ENCODE peak calls at places on chromosome 6, in six cellular contexts. U is GM12878, R is SK-N-SH, P is IMR-90, W is HepG2, T is K562. C is an unnamed sample.

GRCh38 chr6:124973780-124974179 is 11.5 kb downstream of the RNF217 start:
- DNase-seq in U (no peak), R (no peak), P (no peak), W (no peak), T (no peak), C (no peak)

GRCh38 chr6:79574636-79575035 is 37.4 kb upstream of the LCA5 start:
- DNase-seq in U (no peak), R (no peak), P (peak), W (peak), T (peak), C (peak)

GRCh38 chr6:48037946-48038345 is 73.1 kb downstream of the PTCHD4 start:
- DNase-seq in U (no peak), R (no peak), P (no peak), W (no peak), T (no peak), C (no peak)

GRCh38 chr6:47651505-47651944 is 46.9 kb upstream of the ADGRF4 start:
- DNase-seq in U (no peak), R (no peak), P (peak), W (no peak), T (no peak), C (no peak)

GRCh38 chr6:147262943-147263342 is 58.7 kb downstream of the STXBP5 start:
- DNase-seq in U (no peak), R (no peak), P (no peak), W (no peak), T (no peak), C (no peak)

GRCh38 chr6:71531841-71532240 is 243.2 kb downstream of the OGFRL1 start:
- DNase-seq in U (no peak), R (no peak), P (no peak), W (no peak), T (no peak), C (no peak)

GRCh38 chr6:43186706-43187105 is 4.7 kb downstream of the CUL9 start:
- DNase-seq in U (no peak), R (no peak), P (no peak), W (no peak), T (no peak), C (no peak)

GRCh38 chr6:135212935-135213334 is 31.8 kb downstream of the MYB start:
- DNase-seq in U (no peak), R (no peak), P (peak), W (no peak), T (no peak), C (no peak)

GRCh38 chr6:45116714-45117410 is 211.3 kb upstream of the RUNX2 start:
- DNase-seq in U (no peak), R (no peak), P (peak), W (no peak), T (no peak), C (no peak)

GRCh38 chr6:147724454-147724853 is 216.0 kb downstream of the SAMD5 start:
- DNase-seq in U (no peak), R (no peak), P (no peak), W (no peak), T (no peak), C (no peak)

GRCh38 chr6:7373739-7374138 is 15.8 kb downstream of the CAGE1 start:
- DNase-seq in U (no peak), R (no peak), P (no peak), W (no peak), T (no peak), C (no peak)

GRCh38 chr6:106783631-106784566 is 154.5 kb downstream of the QRSL1 start:
- DNase-seq in U (no peak), R (no peak), P (no peak), W (no peak), T (no peak), C (peak)

GRCh38 chr6:43772571-43773049 is 2.6 kb downstream of the VEGFA start:
- DNase-seq in U (no peak), R (peak), P (no peak), W (peak), T (peak), C (no peak)

GRCh38 chr6:150598401-150598800 is 1.3 kb upstream of the PLEKHG1 start:
- DNase-seq in U (no peak), R (no peak), P (no peak), W (no peak), T (no peak), C (no peak)

GRCh38 chr6:150599199-150600002 is at the start of gene PLEKHG1:
- DNase-seq in U (no peak), R (peak), P (no peak), W (no peak), T (peak), C (peak)

GRCh38 chr6:150598858-150599198 is 857 bp upstream of the PLEKHG1 start:
- DNase-seq in U (no peak), R (no peak), P (no peak), W (no peak), T (no peak), C (no peak)

GRCh38 chr6:150600003-150600301 is 267 bp downstream of the PLEKHG1 start:
- DNase-seq in U (no peak), R (no peak), P (no peak), W (no peak), T (no peak), C (no peak)

GRCh38 chr6:150600302-150601017 is 775 bp downstream of the PLEKHG1 start:
- DNase-seq in U (no peak), R (peak), P (peak), W (peak), T (peak), C (peak)
- TF ChIP-seq SMC3 in U (peak), R (no peak), P (no peak), W (peak), T (no peak), C (no peak)

GRCh38 chr6:137927777-137928218 is 60.7 kb downstream of the TNFAIP3 start:
- DNase-seq in U (peak), R (no peak), P (peak), W (no peak), T (peak), C (no peak)

GRCh38 chr6:137926985-137927384 is 59.9 kb downstream of the TNFAIP3 start:
- DNase-seq in U (no peak), R (no peak), P (no peak), W (no peak), T (no peak), C (no peak)

GRCh38 chr6:137925299-137925698 is 58.2 kb downstream of the TNFAIP3 start:
- DNase-seq in U (no peak), R (no peak), P (no peak), W (no peak), T (no peak), C (no peak)

GRCh38 chr6:137928286-137928685 is 61.2 kb downstream of the TNFAIP3 start:
- DNase-seq in U (no peak), R (no peak), P (no peak), W (no peak), T (no peak), C (no peak)

DNA sequence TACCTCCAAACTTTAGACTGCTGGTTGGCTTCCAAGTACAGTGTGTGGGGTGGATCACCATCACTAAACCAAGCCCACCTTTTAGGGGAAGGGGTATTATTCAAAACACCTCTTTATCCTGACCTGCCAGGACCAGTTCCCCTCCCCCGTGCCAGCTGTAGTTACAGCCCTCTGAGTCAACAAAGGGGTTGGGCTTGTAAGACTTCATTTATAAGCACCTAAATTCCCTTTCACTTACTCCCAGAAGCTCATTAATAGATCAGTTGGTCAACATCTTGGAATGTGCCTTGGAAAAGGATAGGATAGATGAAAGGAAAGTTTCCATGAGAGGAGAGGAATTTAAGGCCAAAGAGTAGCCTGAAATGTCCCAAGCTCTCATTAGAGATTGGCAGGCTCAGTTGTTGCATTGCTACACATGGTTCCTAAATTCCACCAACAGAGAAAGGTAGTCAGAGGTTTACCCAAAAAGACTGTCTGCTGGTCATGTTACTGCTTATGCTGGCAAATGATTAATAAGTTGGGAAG is 59.2 kb downstream of the TNFAIP3 start:
- DNase-seq in U (no peak), R (no peak), P (peak), W (no peak), T (peak), C (no peak)
- TF ChIP-seq SMC3 in U (no peak), R (no peak), P (no peak), W (no peak), T (no peak), C (no peak)

DNA sequence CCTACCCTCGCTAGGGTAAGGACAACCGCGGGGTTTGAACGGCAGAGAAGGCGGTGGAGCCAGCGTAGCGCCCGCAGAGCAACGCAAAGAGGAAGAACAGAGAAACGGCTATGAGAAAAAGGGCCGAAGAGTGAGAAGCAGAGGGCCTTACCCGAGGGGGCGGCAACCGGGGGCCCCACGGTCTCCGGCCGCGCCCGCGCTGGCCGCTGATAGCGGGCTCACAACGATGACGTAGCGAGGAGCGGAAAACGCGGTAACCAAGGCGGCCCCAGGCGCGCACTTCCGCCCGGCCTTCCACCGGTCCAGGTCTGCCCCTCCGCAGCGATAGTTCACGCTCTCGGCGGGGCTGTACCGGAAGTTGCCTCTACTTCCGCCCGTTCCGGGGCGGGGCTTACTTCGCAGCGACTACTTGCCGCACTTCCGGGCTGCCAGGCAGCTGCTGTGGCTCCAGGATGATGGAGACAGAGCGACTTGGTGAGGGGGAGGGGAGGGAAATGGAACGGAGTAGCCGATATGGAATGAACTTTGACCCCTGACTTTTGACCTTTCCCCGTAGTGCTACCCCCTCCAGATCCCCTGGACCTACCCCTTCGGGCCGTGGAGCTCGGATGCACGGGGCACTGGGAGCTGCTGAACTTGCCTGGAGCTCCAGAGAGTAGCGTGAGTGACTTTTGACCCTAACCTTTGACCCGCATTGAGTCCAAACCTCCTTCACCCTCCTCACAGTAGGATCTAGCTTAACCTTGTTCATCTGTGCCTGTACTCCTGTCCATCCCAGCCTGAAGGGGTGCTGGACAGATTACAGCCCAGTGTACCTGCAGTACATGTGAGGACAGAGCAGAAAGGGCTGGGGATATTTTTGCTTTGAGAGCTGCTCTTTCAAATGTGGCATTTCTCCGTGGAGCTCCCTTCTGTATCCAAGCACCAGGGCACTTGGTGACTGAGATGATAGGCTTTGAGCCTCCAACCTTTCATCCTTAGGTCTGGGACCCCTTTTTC is at the start of the genes NELFE and SKIC2:
- DNase-seq in U (peak), R (peak), P (peak), W (peak), T (peak), C (peak)
- TF ChIP-seq SMC3 in U (no peak), R (no peak), P (no peak), W (no peak), T (peak), C (no peak)

DNA sequence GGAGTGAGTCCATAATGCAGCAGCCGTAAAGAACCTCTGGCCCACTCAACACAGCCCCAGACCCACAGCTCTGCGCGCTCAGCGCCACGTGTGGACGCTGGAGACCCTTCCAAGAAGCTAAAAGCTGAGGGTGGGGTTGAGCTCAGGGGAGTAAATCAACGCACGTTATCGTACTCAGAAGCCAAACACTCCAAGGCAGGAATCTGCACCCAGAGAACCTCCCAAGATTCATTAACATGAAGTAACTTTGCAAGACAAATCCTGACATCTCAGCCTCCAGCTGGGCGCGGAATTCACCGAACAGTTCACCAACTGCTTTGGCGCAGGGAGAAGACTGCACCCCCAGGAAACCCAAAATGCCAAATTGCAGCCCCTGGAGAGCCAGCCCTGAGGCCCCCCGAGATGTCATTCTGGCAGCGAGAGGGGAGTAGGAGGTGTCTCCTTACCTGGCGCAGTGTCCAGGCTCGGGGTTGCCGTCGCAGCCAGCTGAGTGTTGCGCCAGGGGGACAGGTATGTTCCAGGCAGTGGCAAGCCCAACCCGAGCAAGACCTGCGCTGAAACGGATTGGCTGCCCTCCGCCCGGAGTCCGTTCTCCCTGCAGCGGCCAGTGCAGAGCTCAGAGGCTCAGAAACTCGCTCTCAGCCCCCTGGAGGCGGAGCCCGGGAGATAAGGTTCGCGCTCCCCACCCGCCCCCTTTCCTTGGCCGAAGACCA is at the start of gene COL21A1:
- DNase-seq in U (no peak), R (peak), P (no peak), W (no peak), T (no peak), C (peak)
- TF ChIP-seq SMC3 in U (no peak), R (no peak), P (no peak), W (no peak), T (no peak), C (no peak)

GRCh38 chr6:166055801-166056200 is 111.8 kb downstream of the TBXT start:
- DNase-seq in U (no peak), R (no peak), P (no peak), W (no peak), T (no peak), C (no peak)

GRCh38 chr6:166052837-166053236 is 114.8 kb downstream of the TBXT start:
- DNase-seq in U (no peak), R (no peak), P (no peak), W (no peak), T (no peak), C (no peak)

GRCh38 chr6:166058064-166058739 is 109.4 kb downstream of the TBXT start:
- DNase-seq in U (no peak), R (peak), P (peak), W (no peak), T (no peak), C (no peak)

GRCh38 chr6:166056637-166057036 is 111.0 kb downstream of the TBXT start:
- DNase-seq in U (no peak), R (no peak), P (peak), W (no peak), T (no peak), C (no peak)
- TF ChIP-seq SMC3 in U (no peak), R (no peak), P (no peak), W (no peak), T (no peak), C (no peak)

DNA sequence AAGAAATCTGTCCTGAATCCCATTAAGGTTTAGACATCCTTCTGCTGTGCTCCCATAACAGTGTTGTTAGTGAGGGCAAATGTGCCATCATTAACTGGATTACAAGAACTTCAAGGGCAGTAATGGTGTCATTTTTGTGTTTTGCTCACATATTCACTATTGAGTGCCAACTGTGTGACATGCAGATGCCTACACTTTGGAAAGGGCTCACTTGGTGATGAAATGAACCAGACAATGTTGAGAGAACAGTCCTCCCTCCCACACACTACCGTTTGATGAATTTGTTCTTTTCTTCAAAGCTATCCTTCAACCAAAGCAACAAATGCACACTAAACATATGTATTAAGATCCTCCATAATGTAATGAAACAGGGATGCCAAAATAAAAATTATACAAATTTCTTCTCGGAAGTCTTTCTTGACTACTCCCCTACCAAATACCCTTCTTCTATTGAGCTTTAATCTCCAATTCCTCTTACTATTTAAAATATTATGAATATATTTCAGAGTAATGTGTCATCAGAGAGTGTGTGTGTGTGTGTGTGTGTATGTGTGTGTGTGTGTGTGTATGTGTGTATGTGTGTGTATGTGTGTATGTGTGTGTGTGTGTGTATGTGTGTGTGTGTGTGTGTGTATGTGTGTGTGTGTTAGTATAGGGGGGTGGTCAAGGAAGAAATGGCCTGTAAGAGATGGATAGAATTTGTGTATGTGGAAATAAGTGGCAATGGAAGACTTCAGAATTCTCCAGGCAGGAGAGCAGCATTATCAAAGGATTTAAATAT is 92.3 kb upstream of the ENPP5 start:
- DNase-seq in U (no peak), R (no peak), P (no peak), W (no peak), T (no peak), C (no peak)
- TF ChIP-seq SMC3 in U (no peak), R (no peak), P (no peak), W (no peak), T (no peak), C (no peak)

DNA sequence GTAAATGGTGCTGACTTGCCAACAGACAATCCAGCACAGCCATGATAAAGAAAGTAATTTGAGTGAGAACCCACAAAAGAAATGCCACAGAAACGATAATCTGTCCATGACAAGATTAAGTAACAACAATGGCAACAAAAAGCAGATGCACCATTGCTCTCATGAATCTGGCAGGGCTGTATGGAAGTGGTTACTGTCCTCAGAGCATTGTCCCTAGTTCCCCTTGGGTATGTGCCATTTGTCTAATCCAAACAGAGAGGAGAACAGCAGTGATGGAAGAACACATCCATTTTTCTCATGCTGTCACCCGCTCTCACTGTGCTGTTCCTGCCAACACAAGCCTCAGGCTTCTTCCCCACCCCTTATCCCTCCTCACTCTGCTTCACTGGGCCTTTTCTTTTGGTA is 65.8 kb downstream of the REV3L start:
- DNase-seq in U (no peak), R (peak), P (peak), W (no peak), T (no peak), C (no peak)
- TF ChIP-seq SMC3 in U (no peak), R (no peak), P (no peak), W (no peak), T (no peak), C (no peak)

DNA sequence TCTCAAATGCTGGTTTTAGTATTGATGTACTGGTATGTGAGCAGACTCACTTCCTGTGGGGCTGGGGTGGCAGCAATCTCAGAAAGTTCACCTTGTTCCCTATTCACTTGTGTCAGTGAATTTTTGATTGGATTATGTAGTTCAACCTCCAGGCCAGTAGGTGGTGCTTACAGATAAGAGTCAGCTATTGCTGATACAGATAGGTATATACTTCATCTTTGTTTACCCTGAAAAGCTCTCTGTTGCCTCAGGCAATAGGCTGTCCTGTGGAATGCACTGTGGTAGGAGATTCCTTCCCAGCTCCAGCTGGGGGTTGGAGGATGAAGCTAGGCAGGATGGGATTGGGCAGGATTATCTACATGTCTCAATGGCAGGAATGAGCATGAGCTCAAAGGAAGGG is 851.2 kb upstream of the EYS start:
- DNase-seq in U (no peak), R (no peak), P (no peak), W (peak), T (no peak), C (peak)
- TF ChIP-seq SMC3 in U (no peak), R (no peak), P (no peak), W (no peak), T (no peak), C (no peak)